ENCODE peak calls at places on chromosomes 11 and 22, in eight cellular contexts. N is activated naive CD8-positive, alpha-beta T cell treated with anti-CD3 and anti-CD28 coated beads, Interleukin-2, amount 50 U/mL, for 24 hours; Z is stimulated activated CD4-positive, alpha-beta T cell treated with anti-CD3 and anti-CD28 coated beads, Interleukin-2, amount 100 ng/mL, for 48 hours; L is activated CD4-positive, alpha-beta T cell treated with anti-CD3 and anti-CD28 coated beads, Interleukin-2, amount 50 U/mL, for 24 hours; S is iPS DF 6.9; V is GM12864; K is aorta; E is colonic mucosa. B is an unnamed sample.
A peak's percentile ranks its signal among the peaks of the same experiment; 100 is the strongest.

GRCh38 chr22:39536711-39537110 is 4.2 kb upstream of the RPS19BP1 start:
- DNase-seq in N (no peak), Z (no peak), L (no peak), S (no peak), V (no peak), K (no peak), E (no peak), B (no peak)

GRCh38 chr11:39741066-39741465 is 1718.4 kb downstream of the LRRC4C start:
- DNase-seq in N (no peak), Z (no peak), L (no peak), S (no peak), V (no peak), K (no peak), E (no peak), B (no peak)

GRCh38 chr11:67310246-67311050 is 7.1 kb downstream of the SSH3 start:
- DNase-seq in N (no peak), Z (no peak), L (no peak), S (no peak), V (no peak), K (no peak), E (no peak), B (no peak)

GRCh38 chr22:38291201-38291777 is 18.5 kb upstream of the TMEM184B start:
- DNase-seq in N (no peak), Z (no peak), L (no peak), S (no peak), V (no peak), K (no peak), E (peak; percentile 51), B (no peak)

GRCh38 chr11:71451596-71452353 is 1.2 kb upstream of the NADSYN1 start:
- DNase-seq in N (peak; percentile 16), Z (no peak), L (no peak), S (peak; percentile 54), V (no peak), K (peak; percentile 46), E (peak; percentile 71), B (no peak)

GRCh38 chr22:19786959-19787848 is 26.6 kb downstream of the TBX1 start:
- DNase-seq in N (no peak), Z (no peak), L (no peak), S (no peak), V (no peak), K (peak; percentile 39), E (no peak), B (no peak)

GRCh38 chr22:49838771-49839717 is 11.4 kb upstream of the BRD1 start:
- DNase-seq in N (peak; percentile 84), Z (peak; percentile 72), L (peak; percentile 55), S (no peak), V (no peak), K (peak; percentile 46), E (peak; percentile 30), B (no peak)

GRCh38 chr11:15988693-15989231 is 367.6 kb downstream of the SOX6 start:
- DNase-seq in N (no peak), Z (no peak), L (no peak), S (peak; percentile 39), V (no peak), K (no peak), E (no peak), B (no peak)

GRCh38 chr11:120401506-120401905 is 65.3 kb downstream of the ARHGEF12 start:
- DNase-seq in N (no peak), Z (no peak), L (no peak), S (no peak), V (no peak), K (no peak), E (no peak), B (no peak)

GRCh38 chr11:15654397-15654915 is 539.7 kb downstream of the INSC start:
- DNase-seq in N (no peak), Z (no peak), L (no peak), S (no peak), V (no peak), K (no peak), E (no peak), B (no peak)

GRCh38 chr11:1002091-1002984 is 34.2 kb downstream of the MUC6 start:
- DNase-seq in N (no peak), Z (no peak), L (no peak), S (no peak), V (no peak), K (no peak), E (no peak), B (no peak)

B was measured in mesothelial cell of epicardium.